ENCODE peak calls at places on chromosome 5, in six cellular contexts. V is mesothelial cell of epicardium, R is astrocyte of the cerebellum, T is pancreas, F is MM.1S, N is transverse colon. B is an unnamed sample.

GRCh38 chr5:175657593-175658271 is at the start of gene HRH2:
- DNase-seq in V (no peak), R (no peak), T (no peak), F (peak; percentile 81), N (peak; percentile 18), B (no peak)

GRCh38 chr5:67771221-67771620 is 444.3 kb upstream of the PIK3R1 start:
- DNase-seq in V (no peak), R (no peak), T (no peak), F (no peak), N (no peak), B (no peak)

GRCh38 chr5:16179936-16180788 is 571 bp upstream of the MARCHF11 start:
- DNase-seq in V (no peak), R (no peak), T (no peak), F (no peak), N (no peak), B (no peak)

GRCh38 chr5:173451651-173452050 is 123.4 kb upstream of the STC2 start:
- DNase-seq in V (no peak), R (no peak), T (no peak), F (no peak), N (no peak), B (no peak)

GRCh38 chr5:27465140-27465539 is 426.8 kb upstream of the CDH9 start:
- DNase-seq in V (no peak), R (no peak), T (no peak), F (peak; percentile 95), N (no peak), B (no peak)

GRCh38 chr5:2023196-2023595 is 140.5 kb upstream of the IRX4 start:
- DNase-seq in V (no peak), R (no peak), T (no peak), F (no peak), N (no peak), B (no peak)

GRCh38 chr5:80414113-80414512 is 6.2 kb downstream of the ZFYVE16 start:
- DNase-seq in V (no peak), R (no peak), T (no peak), F (no peak), N (no peak), B (no peak)

GRCh38 chr5:134003957-134004625 is 684 bp downstream of the VDAC1 start:
- DNase-seq in V (no peak), R (no peak), T (peak; percentile 41), F (peak; percentile 45), N (peak; percentile 60), B (peak; percentile 7)

GRCh38 chr5:179327026-179327735 is 18.1 kb downstream of the ADAMTS2 start:
- DNase-seq in V (no peak), R (no peak), T (no peak), F (no peak), N (no peak), B (no peak)

GRCh38 chr5:40082313-40082712 is 597.4 kb upstream of the PTGER4 start:
- DNase-seq in V (no peak), R (no peak), T (no peak), F (no peak), N (no peak), B (no peak)

GRCh38 chr5:88841212-88841611 is 41.8 kb downstream of the MEF2C start:
- DNase-seq in V (no peak), R (no peak), T (no peak), F (no peak), N (no peak), B (no peak)

GRCh38 chr5:78930742-78931141 is 54.4 kb downstream of the ARSB start:
- DNase-seq in V (no peak), R (peak; percentile 87), T (no peak), F (no peak), N (no peak), B (no peak)

GRCh38 chr5:160188151-160188967 is 40.9 kb upstream of the FABP6 start:
- DNase-seq in V (peak; percentile 56), R (peak; percentile 40), T (peak; percentile 76), F (no peak), N (peak; percentile 44), B (peak; percentile 74)

GRCh38 chr5:127002390-127002789 is 28.0 kb downstream of the MARCHF3 start:
- DNase-seq in V (no peak), R (peak; percentile 18), T (no peak), F (no peak), N (no peak), B (no peak)

GRCh38 chr5:97840643-97841042 is 657.6 kb upstream of the RIOK2 start:
- DNase-seq in V (no peak), R (no peak), T (no peak), F (no peak), N (no peak), B (no peak)

GRCh38 chr5:143376911-143377838 is 26.3 kb downstream of the NR3C1 start:
- DNase-seq in V (no peak), R (peak; percentile 35), T (no peak), F (no peak), N (no peak), B (no peak)

GRCh38 chr5:115842089-115842881 is 550 bp downstream of the AP3S1 start:
- DNase-seq in V (no peak), R (no peak), T (no peak), F (peak; percentile 38), N (no peak), B (no peak)

GRCh38 chr5:50824109-50824508 is 157.7 kb downstream of the PARP8 start:
- DNase-seq in V (no peak), R (no peak), T (no peak), F (no peak), N (no peak), B (no peak)

GRCh38 chr5:148748702-148749101 is 77.7 kb upstream of the ADRB2 start:
- DNase-seq in V (no peak), R (no peak), T (no peak), F (no peak), N (no peak), B (no peak)

DNA sequence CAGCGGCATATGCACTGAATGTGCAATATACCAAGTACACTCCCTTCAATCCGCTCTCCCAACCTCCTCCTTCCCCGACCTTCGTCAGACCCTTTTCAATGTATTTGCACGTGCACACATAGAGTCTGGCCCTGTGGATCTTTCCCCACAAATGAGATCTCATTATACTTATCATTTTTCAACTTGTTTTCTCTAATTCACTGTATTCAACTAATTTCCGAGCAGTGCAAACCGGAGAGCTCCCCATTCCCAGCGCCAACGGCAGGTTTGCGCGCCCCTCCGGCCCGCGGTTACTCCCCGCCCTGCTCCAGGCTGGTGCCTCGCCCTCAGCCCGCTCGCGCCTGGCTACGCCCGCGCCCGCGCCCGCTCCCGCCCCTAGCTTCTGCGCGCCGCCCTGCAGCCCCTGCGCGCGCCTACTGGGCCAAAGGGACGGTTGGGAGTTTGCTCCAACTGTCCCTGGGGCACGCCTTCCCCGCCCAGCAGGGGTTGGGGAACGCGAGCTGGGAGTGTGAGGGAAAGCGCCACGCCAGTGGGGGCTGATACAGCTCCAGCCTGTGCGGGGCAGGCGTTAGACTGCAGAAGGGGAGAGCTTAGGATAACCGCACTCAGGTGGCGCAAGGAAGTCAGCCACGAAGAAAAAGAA is 3.3 kb upstream of the CDC20B start:
- DNase-seq in V (no peak), R (no peak), T (peak; percentile 61), F (peak; percentile 54), N (peak; percentile 83), B (no peak)
- TF ChIP-seq CTCF in V (no peak), R (peak; percentile 10), T (peak; percentile 19), F (peak; percentile 21), N (peak; percentile 40), B (no peak)

GRCh38 chr5:157766441-157766840 is 22.9 kb downstream of the LSM11 start:
- DNase-seq in V (no peak), R (no peak), T (no peak), F (no peak), N (no peak), B (no peak)

GRCh38 chr5:157758706-157759105 is 15.2 kb downstream of the LSM11 start:
- DNase-seq in V (no peak), R (no peak), T (no peak), F (no peak), N (no peak), B (no peak)

GRCh38 chr5:157756122-157756521 is 12.6 kb downstream of the LSM11 start:
- DNase-seq in V (no peak), R (no peak), T (no peak), F (no peak), N (no peak), B (no peak)

GRCh38 chr5:157767674-157768073 is 24.2 kb downstream of the LSM11 start:
- DNase-seq in V (no peak), R (no peak), T (no peak), F (no peak), N (no peak), B (no peak)

DNA sequence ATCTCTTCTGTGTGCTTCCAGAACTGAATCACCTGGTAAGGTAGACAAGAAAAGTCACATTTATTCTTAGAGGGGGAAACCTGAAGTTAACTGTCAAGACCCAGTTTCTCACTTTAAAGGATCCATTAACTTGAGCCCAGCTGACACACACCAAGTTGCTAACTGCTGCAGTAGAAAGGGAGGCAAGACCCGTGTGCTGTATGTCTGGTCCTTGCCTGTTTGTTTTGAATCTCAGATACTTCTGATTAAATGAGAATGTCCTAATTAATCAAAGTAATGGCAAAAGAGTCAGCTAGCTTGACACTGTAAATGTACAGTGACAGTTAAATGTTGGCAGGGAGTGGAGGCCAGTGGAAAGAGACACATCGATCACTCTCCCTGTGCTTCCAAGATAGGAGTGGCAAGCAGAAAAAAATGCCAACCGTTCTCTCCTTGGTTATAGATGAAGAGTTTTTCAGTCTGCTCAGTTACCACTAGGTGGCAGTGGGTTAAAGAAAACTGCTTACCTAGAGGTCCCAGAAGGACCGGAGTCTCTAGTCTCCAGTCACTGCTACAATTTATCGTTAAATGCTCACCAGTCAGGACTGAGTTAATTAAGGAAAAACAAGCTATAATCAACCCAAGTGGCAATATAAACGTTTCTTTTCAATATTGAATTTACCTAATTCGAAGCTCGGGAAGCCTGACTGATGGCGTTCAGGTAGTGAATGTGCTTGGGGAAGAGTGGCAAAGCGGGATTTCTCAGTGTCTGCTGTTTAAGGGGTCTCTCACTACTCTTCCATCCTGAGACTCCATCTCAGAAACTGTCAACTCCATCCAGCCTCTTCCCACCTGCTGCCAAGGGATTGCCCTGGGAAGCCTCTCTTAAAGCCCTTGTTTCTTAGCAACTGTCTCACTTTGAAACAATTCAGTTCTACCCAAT is 18.4 kb downstream of the LSM11 start:
- DNase-seq in V (no peak), R (peak; percentile 34), T (peak; percentile 15), F (peak; percentile 66), N (peak; percentile 8), B (no peak)
- TF ChIP-seq CTCF in V (peak; percentile 87), R (peak; percentile 80), T (peak; percentile 69), F (peak; percentile 82), N (peak; percentile 77), B (peak; percentile 80)

GRCh38 chr5:9771079-9771478 is 140.9 kb upstream of the TAS2R1 start:
- DNase-seq in V (no peak), R (no peak), T (no peak), F (no peak), N (no peak), B (no peak)
- TF ChIP-seq CTCF in V (no peak), R (no peak), T (no peak), F (no peak), N (no peak), B (no peak)

DNA sequence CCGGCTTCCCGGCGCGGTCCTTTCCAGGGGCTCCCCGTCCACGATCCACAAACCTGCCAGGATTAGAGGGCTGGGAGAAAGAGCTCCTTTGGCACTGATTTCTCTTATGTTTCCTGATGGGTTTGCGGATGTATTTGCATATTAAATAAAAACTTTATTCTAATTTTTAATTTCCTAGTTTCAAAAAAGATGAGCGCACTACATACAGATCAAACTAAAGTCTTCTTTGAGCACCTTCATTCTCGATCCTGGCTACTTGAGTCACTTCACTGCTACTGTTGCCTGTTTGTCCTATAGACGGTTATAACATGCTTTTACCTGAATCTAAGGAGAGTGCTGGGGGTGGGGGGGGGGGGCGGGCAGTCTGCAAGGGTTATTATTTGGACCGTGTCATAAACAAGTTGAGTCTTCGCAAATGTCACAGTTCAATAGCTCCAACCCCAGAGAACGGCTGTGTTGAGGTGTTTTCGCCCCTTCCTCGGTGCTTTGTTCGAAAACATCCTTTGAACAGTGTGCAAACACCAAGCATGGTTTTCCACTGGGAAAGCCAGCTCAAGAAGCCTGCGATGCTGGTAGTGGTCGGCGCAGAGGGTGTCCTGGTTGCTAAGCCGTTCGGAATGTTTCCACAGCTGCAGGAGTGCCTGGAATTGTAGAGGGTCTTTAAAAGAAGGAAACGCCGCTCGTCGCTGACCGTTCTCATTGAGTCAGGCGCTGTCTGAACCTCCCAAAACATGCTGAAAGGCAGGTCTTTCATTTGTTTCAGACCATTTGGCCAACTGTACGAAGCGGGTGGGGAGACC is 1.1 kb upstream of the STK10 start:
- DNase-seq in V (no peak), R (peak; percentile 80), T (no peak), F (no peak), N (no peak), B (no peak)
- TF ChIP-seq CTCF in V (no peak), R (no peak), T (no peak), F (no peak), N (no peak), B (no peak)